ENCODE peak calls at places on chromosome 12, in eight cellular contexts. C is central memory CD8-positive, alpha-beta T cell; L is NCI-H2081; G is esophagus squamous epithelium; N is iPS-NIHi11; S is smooth muscle cell of the brain vasculature; F is activated T-cell treated with anti-CD3 and anti-CD28 coated beads for 1 hour; X is activated CD4-positive, alpha-beta T cell treated with anti-CD3 and anti-CD28 coated beads, Interleukin-2, amount 50 U/mL, for 1 hour. O is an unnamed sample.

GRCh38 chr12:104025771-104026170 is 24.2 kb downstream of the GLT8D2 start:
- DNase-seq in C (no peak), L (no peak), G (no peak), N (no peak), S (no peak), F (no peak), X (no peak), O (no peak)

GRCh38 chr12:75951399-75952228 is 80.0 kb downstream of the PHLDA1 start:
- DNase-seq in C (no peak), L (no peak), G (no peak), N (no peak), S (no peak), F (no peak), X (no peak), O (no peak)

GRCh38 chr12:46489951-46490388 is 117.4 kb upstream of the SLC38A2 start:
- DNase-seq in C (no peak), L (no peak), G (no peak), N (no peak), S (no peak), F (no peak), X (no peak), O (no peak)

GRCh38 chr12:67358686-67359374 is 89.7 kb downstream of the CAND1 start:
- DNase-seq in C (no peak), L (no peak), G (no peak), N (no peak), S (peak), F (no peak), X (no peak), O (no peak)

GRCh38 chr12:39736406-39736805 is 116.8 kb upstream of the ABCD2 start:
- DNase-seq in C (no peak), L (no peak), G (no peak), N (no peak), S (no peak), F (no peak), X (no peak), O (no peak)

GRCh38 chr12:74043343-74043742 is 494.3 kb upstream of the ATXN7L3B start:
- DNase-seq in C (no peak), L (no peak), G (no peak), N (no peak), S (peak), F (no peak), X (no peak), O (no peak)

GRCh38 chr12:19115285-19115684 is 14.2 kb upstream of the PLEKHA5 start:
- DNase-seq in C (no peak), L (no peak), G (no peak), N (no peak), S (no peak), F (no peak), X (no peak), O (no peak)

GRCh38 chr12:122986258-122986871 is 5.9 kb downstream of the ARL6IP4 start:
- DNase-seq in C (no peak), L (no peak), G (no peak), N (no peak), S (no peak), F (no peak), X (no peak), O (no peak)

GRCh38 chr12:19234171-19234704 is 104.7 kb downstream of the PLEKHA5 start:
- DNase-seq in C (no peak), L (peak), G (no peak), N (no peak), S (no peak), F (no peak), X (no peak), O (no peak)

GRCh38 chr12:67456281-67456918 is 187.2 kb downstream of the CAND1 start:
- DNase-seq in C (no peak), L (peak), G (no peak), N (no peak), S (peak), F (no peak), X (no peak), O (no peak)

GRCh38 chr12:105092336-105092735 is 8.1 kb upstream of the ALDH1L2 start:
- DNase-seq in C (no peak), L (peak), G (no peak), N (peak), S (no peak), F (no peak), X (no peak), O (peak)

GRCh38 chr12:88393017-88393767 is 187.1 kb downstream of the KITLG start:
- DNase-seq in C (no peak), L (no peak), G (no peak), N (peak), S (no peak), F (no peak), X (no peak), O (no peak)

GRCh38 chr12:130764073-130764472 is 48.0 kb upstream of the RIMBP2 start:
- DNase-seq in C (no peak), L (no peak), G (no peak), N (no peak), S (no peak), F (no peak), X (no peak), O (no peak)

GRCh38 chr12:65497645-65498044 is 219.2 kb downstream of the MSRB3 start:
- DNase-seq in C (no peak), L (no peak), G (no peak), N (no peak), S (no peak), F (no peak), X (no peak), O (no peak)

GRCh38 chr12:22935090-22935489 is 310.1 kb downstream of the ETNK1 start:
- DNase-seq in C (no peak), L (peak), G (no peak), N (peak), S (peak), F (no peak), X (no peak), O (peak)

GRCh38 chr12:2017724-2018337 is 13.6 kb upstream of the DCP1B start:
- DNase-seq in C (no peak), L (no peak), G (no peak), N (no peak), S (no peak), F (no peak), X (no peak), O (peak)

GRCh38 chr12:120980800-120981368 is 2.5 kb downstream of the HNF1A start:
- DNase-seq in C (no peak), L (no peak), G (no peak), N (no peak), S (no peak), F (no peak), X (no peak), O (no peak)

GRCh38 chr12:80154261-80154660 is 54.9 kb downstream of the OTOGL start:
- DNase-seq in C (no peak), L (no peak), G (no peak), N (no peak), S (no peak), F (no peak), X (no peak), O (no peak)

GRCh38 chr12:26434299-26434915 is 239.0 kb downstream of the SSPN start:
- DNase-seq in C (no peak), L (peak), G (no peak), N (peak), S (no peak), F (no peak), X (no peak), O (no peak)

GRCh38 chr12:3170423-3171194 is 93.4 kb downstream of the TSPAN9 start:
- DNase-seq in C (no peak), L (no peak), G (no peak), N (no peak), S (peak), F (no peak), X (no peak), O (no peak)

GRCh38 chr12:95614384-95614982 is 63.2 kb upstream of the USP44 start:
- DNase-seq in C (no peak), L (no peak), G (no peak), N (no peak), S (no peak), F (no peak), X (no peak), O (no peak)

GRCh38 chr12:110342157-110342556 is 61.1 kb downstream of the ATP2A2 start:
- DNase-seq in C (no peak), L (no peak), G (no peak), N (no peak), S (no peak), F (no peak), X (no peak), O (no peak)

GRCh38 chr12:58393152-58393551 is 451.8 kb downstream of the ATP23 start:
- DNase-seq in C (no peak), L (no peak), G (no peak), N (no peak), S (no peak), F (no peak), X (no peak), O (no peak)

GRCh38 chr12:2329811-2330210 is 277.0 kb downstream of the CACNA1C start:
- DNase-seq in C (no peak), L (no peak), G (no peak), N (no peak), S (no peak), F (no peak), X (no peak), O (no peak)

GRCh38 chr12:9625019-9625418 is 17.3 kb upstream of the KLRB1 start:
- DNase-seq in C (no peak), L (no peak), G (no peak), N (no peak), S (no peak), F (no peak), X (no peak), O (no peak)

GRCh38 chr12:111405856-111406473 is at the start of gene SH2B3:
- DNase-seq in C (peak), L (peak), G (no peak), N (no peak), S (no peak), F (peak), X (peak), O (no peak)

GRCh38 chr12:66603981-66604380 is 74.9 kb downstream of the GRIP1 start:
- DNase-seq in C (no peak), L (no peak), G (no peak), N (no peak), S (no peak), F (no peak), X (no peak), O (no peak)

GRCh38 chr12:120060196-120060595 is 56.4 kb downstream of the RAB35 start:
- DNase-seq in C (no peak), L (no peak), G (no peak), N (no peak), S (no peak), F (no peak), X (no peak), O (no peak)

GRCh38 chr12:13169255-13169654 is 27.3 kb upstream of the EMP1 start:
- DNase-seq in C (no peak), L (no peak), G (no peak), N (no peak), S (no peak), F (no peak), X (no peak), O (no peak)

GRCh38 chr12:84272324-84272723 is 640.3 kb downstream of the SLC6A15 start:
- DNase-seq in C (no peak), L (no peak), G (no peak), N (no peak), S (no peak), F (no peak), X (no peak), O (no peak)

O was measured in NCI-H2227 treated with DMSO at 0.1 percent for 48 hours.